ENCODE peak calls at places on chromosomes 2 and 18, in six cellular contexts. Q, P, X, R, L and Y are unnamed samples.
A peak's percentile ranks its signal among the peaks of the same experiment; 100 is the strongest.

GRCh38 chr2:130864830-130865229 is 28.1 kb downstream of the ARHGEF4 start:
- DNase-seq in X (peak; percentile 52), L (peak; percentile 49), R (peak; percentile 92), P (peak; percentile 86), Q (peak; percentile 90), Y (peak; percentile 91)

GRCh38 chr18:78565240-78565639 is 414.4 kb upstream of the SALL3 start:
- DNase-seq in R (no peak), L (no peak), X (no peak), P (no peak), Q (no peak), Y (no peak)

GRCh38 chr2:205732314-205732713 is 50.0 kb downstream of the NRP2 start:
- DNase-seq in X (no peak), L (no peak), R (no peak), P (no peak), Q (no peak), Y (no peak)

GRCh38 chr2:184577056-184577455 is 21.3 kb upstream of the ZNF804A start:
- DNase-seq in R (no peak), X (no peak), P (no peak), Q (no peak), L (no peak), Y (no peak)

GRCh38 chr2:48105848-48106247 is 199.6 kb upstream of the FBXO11 start:
- DNase-seq in L (no peak), X (no peak), Q (no peak), P (no peak), R (no peak), Y (no peak)

GRCh38 chr2:9717886-9718451 is 87.2 kb upstream of the YWHAQ start:
- DNase-seq in X (no peak), P (no peak), R (no peak), Q (no peak), L (no peak), Y (no peak)

GRCh38 chr2:119405151-119405550 is 26.5 kb upstream of the TMEM37 start:
- DNase-seq in P (no peak), X (no peak), L (no peak), R (no peak), Q (no peak), Y (no peak)

GRCh38 chr18:63697261-63697660 is 5.5 kb upstream of the SERPINB11 start:
- DNase-seq in L (peak; percentile 8), P (no peak), Q (no peak), X (no peak), R (peak; percentile 31), Y (no peak)

GRCh38 chr2:80489718-80490117 is 185.2 kb upstream of the LRRTM1 start:
- DNase-seq in X (no peak), Q (peak; percentile 84), R (peak; percentile 85), P (no peak), L (peak; percentile 23), Y (peak; percentile 9)

GRCh38 chr2:579351-579886 is 97.8 kb downstream of the TMEM18 start:
- DNase-seq in X (no peak), P (no peak), Q (no peak), R (no peak), L (no peak), Y (no peak)

GRCh38 chr2:105575626-105576025 is 169.1 kb upstream of the NCK2 start:
- DNase-seq in P (no peak), X (no peak), Q (no peak), R (no peak), L (no peak), Y (no peak)

GRCh38 chr2:170145675-170146432 is 32.1 kb upstream of the MYO3B start:
- DNase-seq in X (no peak), L (no peak), Q (no peak), P (no peak), R (no peak), Y (no peak)

GRCh38 chr2:216242365-216242764 is 129.9 kb downstream of the MARCHF4 start:
- DNase-seq in R (no peak), X (no peak), P (no peak), Q (no peak), L (no peak), Y (no peak)

GRCh38 chr18:73752546-73752945 is 395.1 kb downstream of the FBXO15 start:
- DNase-seq in Q (peak; percentile 36), X (peak; percentile 50), R (peak; percentile 82), L (peak; percentile 78), P (no peak), Y (peak; percentile 41)

GRCh38 chr2:61943251-61943650 is 37.8 kb downstream of the COMMD1 start:
- DNase-seq in Q (no peak), R (no peak), P (no peak), L (no peak), X (no peak), Y (no peak)

GRCh38 chr2:10331033-10331701 is 28.5 kb downstream of the HPCAL1 start:
- DNase-seq in P (peak; percentile 46), L (no peak), R (peak; percentile 22), Q (no peak), X (peak; percentile 72), Y (no peak)

GRCh38 chr18:57803119-57803969 is at the start of gene ATP8B1:
- DNase-seq in R (peak; percentile 77), Q (peak; percentile 67), X (peak; percentile 63), P (peak; percentile 24), L (peak; percentile 82), Y (no peak)

GRCh38 chr18:24189007-24189528 is 50.2 kb downstream of the CABYR start:
- DNase-seq in X (no peak), Q (no peak), L (no peak), R (peak; percentile 34), P (no peak), Y (no peak)

GRCh38 chr2:185689906-185690539 is 48.6 kb upstream of the FSIP2 start:
- DNase-seq in Q (peak; percentile 4), R (no peak), X (no peak), L (peak; percentile 59), P (no peak), Y (no peak)